ENCODE peak calls at places on chromosomes 1 and 21, in eight cellular contexts. Z is cardiac muscle cell, N is AG04450, U is IMR-90, F is neural progenitor cell, X is left lung, V is lung, S is ascending aorta. A is an unnamed sample.

GRCh38 chr1:201594575-201595245 is 55.8 kb downstream of the NAV1 start:
- DNase-seq in Z (peak; percentile 80), N (no peak), U (peak; percentile 38), F (peak; percentile 82), X (no peak), V (no peak), S (peak; percentile 54), A (no peak)

GRCh38 chr1:93668121-93668520 is 13.5 kb downstream of the BCAR3 start:
- DNase-seq in Z (no peak), N (no peak), U (no peak), F (no peak), X (no peak), V (no peak), S (no peak), A (no peak)

GRCh38 chr1:243977104-243977503 is 74.0 kb upstream of the ZBTB18 start:
- DNase-seq in Z (no peak), N (no peak), U (no peak), F (no peak), X (no peak), V (peak; percentile 7), S (no peak), A (no peak)

GRCh38 chr1:225410036-225410435 is 17.8 kb downstream of the LBR start:
- DNase-seq in Z (no peak), N (no peak), U (no peak), F (no peak), X (no peak), V (no peak), S (no peak), A (no peak)

GRCh38 chr1:227654858-227655752 is 80.0 kb downstream of the JMJD4 start:
- DNase-seq in Z (no peak), N (no peak), U (no peak), F (no peak), X (no peak), V (no peak), S (no peak), A (no peak)

GRCh38 chr21:34152500-34152899 is 79.1 kb downstream of the MRPS6 start:
- DNase-seq in Z (no peak), N (no peak), U (no peak), F (no peak), X (no peak), V (no peak), S (peak; percentile 53), A (no peak)

GRCh38 chr1:7679873-7680790 is 91.0 kb upstream of the VAMP3 start:
- DNase-seq in Z (peak; percentile 74), N (no peak), U (peak; percentile 13), F (peak; percentile 67), X (peak; percentile 83), V (no peak), S (no peak), A (no peak)

GRCh38 chr21:31180256-31181088 is 142.2 kb upstream of the KRTAP19-8 start:
- DNase-seq in Z (peak; percentile 56), N (no peak), U (peak; percentile 54), F (peak; percentile 30), X (no peak), V (no peak), S (no peak), A (no peak)

GRCh38 chr21:36589352-36589971 is 109.5 kb upstream of the SIM2 start:
- DNase-seq in Z (no peak), N (no peak), U (peak; percentile 27), F (peak; percentile 19), X (peak; percentile 66), V (peak; percentile 48), S (no peak), A (no peak)

GRCh38 chr1:235075121-235075954 is 53.3 kb downstream of the TOMM20 start:
- DNase-seq in Z (no peak), N (peak; percentile 78), U (peak; percentile 97), F (no peak), X (peak; percentile 87), V (peak; percentile 71), S (peak; percentile 96), A (peak; percentile 88)

GRCh38 chr1:17735791-17736190 is 19.3 kb upstream of the ACTL8 start:
- DNase-seq in Z (no peak), N (no peak), U (no peak), F (peak; percentile 21), X (no peak), V (no peak), S (no peak), A (no peak)

GRCh38 chr1:30405631-30406212 is 317.7 kb downstream of the MATN1 start:
- DNase-seq in Z (no peak), N (no peak), U (no peak), F (no peak), X (no peak), V (no peak), S (peak; percentile 25), A (no peak)

GRCh38 chr1:54307305-54307704 is 98.9 kb downstream of the SSBP3 start:
- DNase-seq in Z (no peak), N (no peak), U (no peak), F (no peak), X (no peak), V (no peak), S (no peak), A (no peak)

GRCh38 chr1:60948486-60948885 is 133.9 kb upstream of the NFIA start:
- DNase-seq in Z (no peak), N (no peak), U (no peak), F (no peak), X (no peak), V (no peak), S (no peak), A (no peak)

GRCh38 chr1:50080904-50081586 is 27.7 kb upstream of the ELAVL4 start:
- DNase-seq in Z (no peak), N (no peak), U (no peak), F (no peak), X (no peak), V (no peak), S (no peak), A (no peak)

GRCh38 chr1:156789621-156790318 is 22.4 kb downstream of the PRCC start:
- DNase-seq in Z (no peak), N (no peak), U (no peak), F (no peak), X (no peak), V (no peak), S (no peak), A (no peak)

GRCh38 chr1:38788285-38788684 is 71.3 kb downstream of the RRAGC start:
- DNase-seq in Z (no peak), N (no peak), U (no peak), F (peak; percentile 66), X (no peak), V (no peak), S (no peak), A (no peak)

GRCh38 chr1:69492286-69492685 is 75.4 kb upstream of the LRRC7 start:
- DNase-seq in Z (no peak), N (no peak), U (no peak), F (no peak), X (no peak), V (no peak), S (no peak), A (no peak)

GRCh38 chr1:116356673-116357072 is 16.4 kb upstream of the ATP1A1 start:
- DNase-seq in Z (no peak), N (no peak), U (peak; percentile 71), F (no peak), X (no peak), V (no peak), S (no peak), A (no peak)

GRCh38 chr1:204834329-204834728 is 36.3 kb upstream of the NFASC start:
- DNase-seq in Z (no peak), N (no peak), U (no peak), F (peak; percentile 59), X (no peak), V (no peak), S (no peak), A (no peak)

GRCh38 chr1:101200513-101200912 is 36.3 kb upstream of the S1PR1 start:
- DNase-seq in Z (no peak), N (peak; percentile 82), U (peak; percentile 93), F (no peak), X (no peak), V (no peak), S (no peak), A (peak; percentile 54)

DNA sequence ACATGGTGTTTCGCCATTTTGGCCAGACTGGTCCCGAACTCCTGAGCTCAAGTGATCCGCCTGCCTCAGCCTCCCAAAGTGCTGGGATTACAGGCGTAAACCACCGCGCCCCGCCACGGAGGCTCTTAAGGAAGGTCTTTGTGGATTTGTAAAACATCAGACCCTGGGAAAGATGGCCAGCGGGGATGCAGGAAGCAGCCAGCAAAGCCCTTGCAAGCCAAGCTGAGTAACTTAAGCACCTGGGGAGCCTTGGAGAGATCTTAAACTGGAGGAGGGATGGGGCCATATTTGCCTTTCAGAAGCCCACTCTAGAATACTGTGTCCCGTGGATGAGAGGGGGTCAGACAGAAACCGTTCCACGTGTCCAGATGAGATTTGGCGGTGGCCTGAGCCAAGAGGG is 11.8 kb downstream of the C1orf216 start:
- DNase-seq in Z (no peak), N (no peak), U (no peak), F (peak; percentile 57), X (no peak), V (no peak), S (no peak), A (no peak)
- TF ChIP-seq CTCF in Z (no peak), N (no peak), U (no peak), F (no peak), X (no peak), V (no peak), S (no peak), A (no peak)

GRCh38 chr1:160374701-160375443 is 8.0 kb downstream of the NHLH1 start:
- DNase-seq in Z (peak; percentile 30), N (no peak), U (no peak), F (peak; percentile 81), X (no peak), V (no peak), S (no peak), A (no peak)
- H3K4me3 ChIP-seq in Z (no peak overlapping the region), N (no peak overlapping the region), U (no peak overlapping the region), F (peak overlapping the region; percentile 29), X (no peak overlapping the region), V (no peak overlapping the region), S (no peak overlapping the region), A (no peak overlapping the region)

DNA sequence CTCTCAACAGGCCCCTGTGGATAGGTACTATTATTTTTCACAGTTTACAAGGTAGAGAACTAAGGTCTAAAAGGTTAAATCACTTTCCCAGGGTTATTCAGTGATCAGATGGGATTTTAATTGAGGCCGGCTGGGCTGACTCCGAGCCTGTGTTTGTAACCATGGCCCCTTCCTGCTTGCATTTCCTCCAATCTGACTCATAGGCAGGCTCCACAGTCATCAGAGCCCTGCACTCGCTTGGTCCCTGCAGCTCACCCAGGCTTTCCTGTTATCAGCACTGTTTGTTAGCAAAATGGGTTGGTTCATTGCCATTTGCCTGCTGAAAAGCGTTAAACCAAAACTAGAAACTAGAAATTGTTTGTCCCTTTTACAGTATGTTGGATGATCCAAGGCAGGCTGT is 41.4 kb upstream of the LMX1A start:
- DNase-seq in Z (no peak), N (no peak), U (peak; percentile 44), F (no peak), X (no peak), V (peak; percentile 31), S (peak; percentile 70), A (no peak)
- H3K27me3 ChIP-seq in Z (no peaks in the 10 kb centered on the region), N (peaks cover 14% of the 10 kb centered on the region), U (peaks cover 10% of the 10 kb centered on the region), F (no peaks in the 10 kb centered on the region), X (peaks cover 82% of the 10 kb centered on the region), V (no peaks in the 10 kb centered on the region), S (no peaks in the 10 kb centered on the region), A (peaks cover 22% of the 10 kb centered on the region)

GRCh38 chr21:27555996-27556395 is 589.1 kb upstream of the ADAMTS5 start:
- DNase-seq in Z (no peak), N (no peak), U (no peak), F (no peak), X (no peak), V (no peak), S (no peak), A (no peak)
- TF ChIP-seq CTCF in Z (no peak), N (no peak), U (no peak), F (no peak), X (no peak), V (no peak), S (no peak), A (no peak)

GRCh38 chr21:38900499-38900898 is 94.8 kb downstream of the ETS2 start:
- DNase-seq in Z (no peak), N (no peak), U (no peak), F (no peak), X (no peak), V (no peak), S (no peak), A (no peak)
- H3K4me3 ChIP-seq in Z (no peak overlapping the region), N (no peak overlapping the region), U (no peak overlapping the region), F (no peak overlapping the region), X (no peak overlapping the region), V (no peak overlapping the region), S (no peak overlapping the region), A (no peak overlapping the region)